ENCODE peak calls at places on chromosome 22, in nine cellular contexts. One of them, this sample, is unnamed.

GRCh38 chr22:17980638-17981051 is 43.7 kb downstream of the MICAL3 start:
- DNase-seq in mammary epithelial cell: no peak
- DNase-seq in tibial nerve: peak
- DNase-seq in fibroblast of pulmonary artery: peak
- DNase-seq in AG09309: no peak
- DNase-seq in mucosa of descending colon: peak
- DNase-seq in PC-9: no peak
- DNase-seq in fibroblast of lung: peak
- DNase-seq in AG04449: no peak
- DNase-seq in this sample: no peak

GRCh38 chr22:26923498-26923897 is 266.1 kb downstream of the MIAT start:
- DNase-seq in mucosa of descending colon: no peak
- DNase-seq in AG04449: no peak
- DNase-seq in fibroblast of lung: no peak
- DNase-seq in fibroblast of pulmonary artery: no peak
- DNase-seq in tibial nerve: no peak
- DNase-seq in PC-9: no peak
- DNase-seq in mammary epithelial cell: no peak
- DNase-seq in AG09309: no peak
- DNase-seq in this sample: no peak

GRCh38 chr22:32199341-32199740 is 5.5 kb downstream of the RFPL2 start:
- DNase-seq in AG09309: no peak
- DNase-seq in AG04449: no peak
- DNase-seq in tibial nerve: no peak
- DNase-seq in mucosa of descending colon: no peak
- DNase-seq in fibroblast of pulmonary artery: no peak
- DNase-seq in fibroblast of lung: no peak
- DNase-seq in mammary epithelial cell: no peak
- DNase-seq in PC-9: no peak
- DNase-seq in this sample: no peak

GRCh38 chr22:49119551-49119952 is 708.1 kb downstream of the BRD1 start:
- DNase-seq in AG04449: no peak
- DNase-seq in fibroblast of lung: no peak
- DNase-seq in fibroblast of pulmonary artery: no peak
- DNase-seq in mammary epithelial cell: no peak
- DNase-seq in mucosa of descending colon: no peak
- DNase-seq in PC-9: no peak
- DNase-seq in tibial nerve: no peak
- DNase-seq in AG09309: no peak
- DNase-seq in this sample: no peak

GRCh38 chr22:47589271-47590250 is 827.1 kb downstream of the TBC1D22A start:
- DNase-seq in fibroblast of pulmonary artery: no peak
- DNase-seq in tibial nerve: no peak
- DNase-seq in AG09309: no peak
- DNase-seq in mammary epithelial cell: no peak
- DNase-seq in AG04449: no peak
- DNase-seq in PC-9: no peak
- DNase-seq in fibroblast of lung: no peak
- DNase-seq in mucosa of descending colon: no peak
- DNase-seq in this sample: no peak

GRCh38 chr22:20391222-20391621 is 2.7 kb upstream of the ZNF74 start:
- DNase-seq in mammary epithelial cell: no peak
- DNase-seq in tibial nerve: no peak
- DNase-seq in fibroblast of lung: no peak
- DNase-seq in PC-9: no peak
- DNase-seq in AG09309: no peak
- DNase-seq in mucosa of descending colon: no peak
- DNase-seq in AG04449: no peak
- DNase-seq in fibroblast of pulmonary artery: no peak
- DNase-seq in this sample: no peak

GRCh38 chr22:32411388-32411787 is 659 bp downstream of the RTCB start:
- DNase-seq in mucosa of descending colon: no peak
- DNase-seq in mammary epithelial cell: peak
- DNase-seq in PC-9: peak
- DNase-seq in AG04449: no peak
- DNase-seq in AG09309: no peak
- DNase-seq in tibial nerve: no peak
- DNase-seq in fibroblast of pulmonary artery: peak
- DNase-seq in fibroblast of lung: peak
- DNase-seq in this sample: peak

GRCh38 chr22:32785636-32786418 is 15.7 kb upstream of the TIMP3 start:
- DNase-seq in tibial nerve: no peak
- DNase-seq in fibroblast of pulmonary artery: no peak
- DNase-seq in AG09309: no peak
- DNase-seq in mucosa of descending colon: no peak
- DNase-seq in PC-9: no peak
- DNase-seq in AG04449: no peak
- DNase-seq in fibroblast of lung: no peak
- DNase-seq in mammary epithelial cell: no peak
- DNase-seq in this sample: no peak

GRCh38 chr22:31085928-31086327 is 4.8 kb downstream of the SMTN start:
- DNase-seq in AG09309: no peak
- DNase-seq in mammary epithelial cell: no peak
- DNase-seq in fibroblast of lung: no peak
- DNase-seq in tibial nerve: no peak
- DNase-seq in AG04449: no peak
- DNase-seq in mucosa of descending colon: no peak
- DNase-seq in PC-9: no peak
- DNase-seq in fibroblast of pulmonary artery: no peak
- DNase-seq in this sample: no peak
- H3K4me3 ChIP-seq in AG09309: no peak
- H3K4me3 ChIP-seq in mammary epithelial cell: peak
- H3K4me3 ChIP-seq in fibroblast of lung: peak
- H3K4me3 ChIP-seq in tibial nerve: peak
- H3K4me3 ChIP-seq in AG04449: peak
- H3K4me3 ChIP-seq in mucosa of descending colon: no peak
- H3K4me3 ChIP-seq in PC-9: no peak
- H3K4me3 ChIP-seq in fibroblast of pulmonary artery: no peak
- H3K4me3 ChIP-seq in this sample: peak

GRCh38 chr22:25403752-25404471 is 160.6 kb upstream of the GRK3 start:
- DNase-seq in mucosa of descending colon: no peak
- DNase-seq in PC-9: no peak
- DNase-seq in AG04449: no peak
- DNase-seq in tibial nerve: no peak
- DNase-seq in mammary epithelial cell: peak
- DNase-seq in AG09309: peak
- DNase-seq in fibroblast of lung: peak
- DNase-seq in fibroblast of pulmonary artery: peak
- DNase-seq in this sample: peak
- TF ChIP-seq CTCF in mucosa of descending colon: no peak
- TF ChIP-seq CTCF in PC-9: no peak
- TF ChIP-seq CTCF in AG04449: no peak
- TF ChIP-seq CTCF in tibial nerve: no peak
- TF ChIP-seq CTCF in mammary epithelial cell: no peak
- TF ChIP-seq CTCF in AG09309: no peak
- TF ChIP-seq CTCF in fibroblast of lung: peak
- TF ChIP-seq CTCF in fibroblast of pulmonary artery: no peak
- TF ChIP-seq CTCF in this sample: no peak

DNA sequence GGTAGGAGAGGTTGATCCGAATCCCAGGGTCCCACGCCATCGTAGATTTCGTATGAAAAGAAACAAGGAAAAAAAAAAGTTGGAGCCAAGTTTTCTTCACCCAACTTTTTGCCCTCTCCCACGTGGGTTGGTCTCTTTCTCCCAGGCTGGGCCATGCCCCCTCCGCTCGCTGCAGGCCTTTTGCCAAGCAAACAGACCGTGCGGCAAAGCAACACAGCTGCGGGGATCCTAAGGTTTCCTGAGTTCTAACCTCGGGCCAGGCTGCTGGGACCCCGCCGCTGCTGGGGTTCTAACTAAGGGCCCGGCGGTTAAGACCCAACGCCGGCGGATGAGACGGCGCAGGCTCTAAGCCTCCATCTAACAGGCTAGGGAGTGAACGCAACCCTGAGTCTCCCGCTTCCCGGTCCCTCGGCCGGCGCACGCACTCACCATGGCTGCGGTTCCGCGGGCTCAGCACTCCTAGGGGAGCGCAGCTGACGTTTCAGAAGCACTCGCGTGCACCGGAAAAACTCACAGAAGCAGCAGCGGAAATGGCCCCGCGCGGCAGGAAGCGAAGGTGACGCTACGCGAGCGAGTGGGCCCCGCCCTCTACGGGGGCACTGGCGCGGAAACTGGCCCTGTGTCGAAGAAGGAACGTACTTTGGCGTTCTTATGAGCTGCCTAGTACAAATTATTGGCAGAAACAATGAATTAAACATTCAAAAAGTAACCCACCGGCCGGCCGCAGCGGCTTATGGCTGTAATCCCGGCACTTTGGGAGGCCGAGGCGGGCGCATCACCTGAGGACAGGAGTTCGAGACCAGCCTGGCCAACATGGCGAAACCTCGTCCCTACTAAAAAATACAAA is at the start of gene SNU13:
- DNase-seq in mucosa of descending colon: peak
- DNase-seq in fibroblast of lung: peak
- DNase-seq in fibroblast of pulmonary artery: peak
- DNase-seq in tibial nerve: peak
- DNase-seq in AG09309: peak
- DNase-seq in PC-9: peak
- DNase-seq in AG04449: peak
- DNase-seq in mammary epithelial cell: peak
- DNase-seq in this sample: peak
- H3K4me3 ChIP-seq in mucosa of descending colon: peak
- H3K4me3 ChIP-seq in fibroblast of lung: peak
- H3K4me3 ChIP-seq in fibroblast of pulmonary artery: peak
- H3K4me3 ChIP-seq in tibial nerve: peak
- H3K4me3 ChIP-seq in AG09309: peak
- H3K4me3 ChIP-seq in PC-9: peak
- H3K4me3 ChIP-seq in AG04449: peak
- H3K4me3 ChIP-seq in mammary epithelial cell: peak
- H3K4me3 ChIP-seq in this sample: peak

GRCh38 chr22:38700789-38701628 is at the start of gene JOSD1:
- DNase-seq in tibial nerve: peak
- DNase-seq in mucosa of descending colon: peak
- DNase-seq in fibroblast of lung: peak
- DNase-seq in mammary epithelial cell: peak
- DNase-seq in fibroblast of pulmonary artery: peak
- DNase-seq in AG09309: peak
- DNase-seq in PC-9: peak
- DNase-seq in AG04449: peak
- DNase-seq in this sample: peak
- TF ChIP-seq CTCF in tibial nerve: no peak
- TF ChIP-seq CTCF in mucosa of descending colon: no peak
- TF ChIP-seq CTCF in fibroblast of lung: no peak
- TF ChIP-seq CTCF in mammary epithelial cell: no peak
- TF ChIP-seq CTCF in fibroblast of pulmonary artery: no peak
- TF ChIP-seq CTCF in AG09309: no peak
- TF ChIP-seq CTCF in PC-9: no peak
- TF ChIP-seq CTCF in AG04449: no peak
- TF ChIP-seq CTCF in this sample: no peak

DNA sequence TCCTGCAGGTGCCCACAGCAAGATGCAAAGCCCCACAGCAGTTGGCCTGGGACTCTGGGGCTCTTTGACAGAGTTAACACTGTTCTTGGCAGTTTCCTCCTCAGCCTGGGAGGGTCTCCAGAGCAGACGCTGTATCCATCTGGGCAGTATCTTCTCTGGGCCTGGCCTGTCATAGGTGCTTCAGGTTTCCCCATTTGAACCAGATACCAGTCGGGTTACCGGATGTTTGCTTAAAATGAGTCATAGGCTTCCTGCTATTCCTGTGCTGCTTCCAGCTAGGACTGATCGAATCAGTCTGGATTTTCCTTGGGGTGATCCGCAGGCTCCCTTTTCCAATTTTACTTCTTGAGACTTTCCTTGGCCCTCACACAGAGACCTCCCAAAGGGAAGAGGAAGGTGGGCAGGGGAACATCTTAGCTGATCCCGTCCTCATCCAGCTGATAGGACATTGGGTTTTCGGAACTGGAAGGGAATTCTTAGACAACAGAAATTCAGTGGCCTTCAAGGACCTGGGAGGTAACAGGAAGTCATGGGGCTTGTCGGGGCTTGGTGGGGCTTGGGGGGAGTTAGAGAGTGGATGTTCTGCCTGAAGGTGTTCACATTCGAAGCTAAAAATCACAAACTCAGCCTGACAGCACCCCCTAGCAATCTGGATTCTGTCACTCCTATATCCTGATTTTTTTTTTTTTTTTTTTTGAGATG is 2.4 kb upstream of the RANGAP1 start:
- DNase-seq in PC-9: peak
- DNase-seq in AG04449: no peak
- DNase-seq in mammary epithelial cell: peak
- DNase-seq in AG09309: no peak
- DNase-seq in tibial nerve: no peak
- DNase-seq in fibroblast of pulmonary artery: peak
- DNase-seq in fibroblast of lung: peak
- DNase-seq in mucosa of descending colon: no peak
- DNase-seq in this sample: peak
- H3K4me3 ChIP-seq in PC-9: peak
- H3K4me3 ChIP-seq in AG04449: no peak
- H3K4me3 ChIP-seq in mammary epithelial cell: peak
- H3K4me3 ChIP-seq in AG09309: no peak
- H3K4me3 ChIP-seq in tibial nerve: no peak
- H3K4me3 ChIP-seq in fibroblast of pulmonary artery: no peak
- H3K4me3 ChIP-seq in fibroblast of lung: no peak
- H3K4me3 ChIP-seq in mucosa of descending colon: no peak
- H3K4me3 ChIP-seq in this sample: no peak

DNA sequence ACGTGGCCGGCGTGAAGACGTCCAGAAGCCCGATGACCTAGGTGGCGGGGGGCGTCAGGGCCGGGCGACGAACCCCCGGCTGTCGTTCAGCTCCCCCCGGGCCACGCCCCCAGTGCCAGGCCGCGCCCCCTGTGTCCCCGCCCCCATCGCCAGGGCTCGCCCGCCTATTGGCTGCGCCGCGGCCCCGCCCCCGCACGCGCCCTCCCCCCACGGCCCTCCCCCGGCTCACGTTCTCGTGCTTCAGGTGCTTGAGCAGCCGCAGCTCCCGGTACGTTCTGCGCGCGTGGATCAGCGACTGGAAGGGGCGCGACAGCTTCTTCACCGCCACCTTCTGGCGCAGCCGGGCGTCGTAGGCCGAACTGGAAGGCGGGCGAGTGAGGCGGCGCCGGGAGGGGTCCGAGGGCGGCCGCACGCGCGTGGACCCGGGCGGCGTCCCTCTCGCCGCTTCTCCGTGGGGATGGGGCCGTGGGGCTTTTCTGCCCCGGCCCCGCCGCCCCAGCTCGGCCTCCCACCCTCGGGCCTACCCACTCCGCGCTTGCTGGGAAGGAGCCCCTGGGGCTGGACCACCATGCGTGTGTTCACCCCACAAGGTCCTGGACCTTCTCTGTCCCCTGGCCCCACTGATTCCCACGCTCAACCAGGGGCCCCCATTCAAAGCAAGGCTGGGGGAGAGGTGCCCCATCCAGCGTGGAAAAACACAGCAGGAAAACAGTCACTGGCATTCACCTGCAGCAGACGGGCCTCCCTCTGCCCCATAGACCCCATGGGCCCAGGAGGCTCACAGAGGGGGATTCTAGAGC is 2.4 kb downstream of the MAPK11 start:
- DNase-seq in mucosa of descending colon: peak
- DNase-seq in fibroblast of pulmonary artery: peak
- DNase-seq in AG09309: no peak
- DNase-seq in tibial nerve: peak
- DNase-seq in PC-9: no peak
- DNase-seq in AG04449: no peak
- DNase-seq in mammary epithelial cell: peak
- DNase-seq in fibroblast of lung: peak
- DNase-seq in this sample: peak
- TF ChIP-seq CTCF in mucosa of descending colon: no peak
- TF ChIP-seq CTCF in fibroblast of pulmonary artery: peak
- TF ChIP-seq CTCF in AG09309: peak
- TF ChIP-seq CTCF in tibial nerve: no peak
- TF ChIP-seq CTCF in PC-9: no peak
- TF ChIP-seq CTCF in AG04449: peak
- TF ChIP-seq CTCF in mammary epithelial cell: no peak
- TF ChIP-seq CTCF in fibroblast of lung: peak
- TF ChIP-seq CTCF in this sample: peak

GRCh38 chr22:29838599-29838956 is 504 bp upstream of the ASCC2 start:
- DNase-seq in fibroblast of lung: no peak
- DNase-seq in AG09309: no peak
- DNase-seq in mucosa of descending colon: no peak
- DNase-seq in tibial nerve: no peak
- DNase-seq in AG04449: no peak
- DNase-seq in PC-9: no peak
- DNase-seq in mammary epithelial cell: no peak
- DNase-seq in fibroblast of pulmonary artery: no peak
- DNase-seq in this sample: no peak
- H3K4me3 ChIP-seq in fibroblast of lung: peak
- H3K4me3 ChIP-seq in AG09309: peak
- H3K4me3 ChIP-seq in mucosa of descending colon: peak
- H3K4me3 ChIP-seq in tibial nerve: peak
- H3K4me3 ChIP-seq in AG04449: peak
- H3K4me3 ChIP-seq in PC-9: peak
- H3K4me3 ChIP-seq in mammary epithelial cell: peak
- H3K4me3 ChIP-seq in fibroblast of pulmonary artery: peak
- H3K4me3 ChIP-seq in this sample: peak

This sample was measured in AG10803.